ENCODE peak calls at places on chromosomes 5 and 9, in seven cellular contexts. One of them, this sample, is unnamed. For H3K79me1, the result is how much of the 10 kb centered on the place peaks cover.

GRCh38 chr9:114006155-114006550 is 71.9 kb downstream of the AMBP start:
- DNase-seq in neuronal stem cell: no peak
- DNase-seq in H9: peak
- DNase-seq in H1: no peak
- DNase-seq in mesendoderm: no peak
- DNase-seq in mesenchymal stem cell: no peak
- DNase-seq in trophoblast cell: no peak
- DNase-seq in this sample: no peak

GRCh38 chr9:31153250-31153840 is 1231.1 kb upstream of the ACO1 start:
- DNase-seq in neuronal stem cell: no peak
- DNase-seq in H9: no peak
- DNase-seq in H1: no peak
- DNase-seq in mesendoderm: no peak
- DNase-seq in mesenchymal stem cell: peak
- DNase-seq in trophoblast cell: no peak
- DNase-seq in this sample: no peak

GRCh38 chr9:99299214-99300102 is 77.4 kb downstream of the SEC61B start:
- DNase-seq in neuronal stem cell: no peak
- DNase-seq in H9: no peak
- DNase-seq in H1: no peak
- DNase-seq in mesendoderm: peak
- DNase-seq in mesenchymal stem cell: peak
- DNase-seq in trophoblast cell: peak
- DNase-seq in this sample: peak

GRCh38 chr5:6676702-6677101 is 36.5 kb upstream of the TENT4A start:
- DNase-seq in neuronal stem cell: no peak
- DNase-seq in H9: no peak
- DNase-seq in H1: no peak
- DNase-seq in mesendoderm: no peak
- DNase-seq in mesenchymal stem cell: peak
- DNase-seq in trophoblast cell: no peak
- DNase-seq in this sample: peak

GRCh38 chr5:158236511-158237335 is 377.8 kb upstream of the CLINT1 start:
- DNase-seq in neuronal stem cell: no peak
- DNase-seq in H9: no peak
- DNase-seq in H1: no peak
- DNase-seq in mesendoderm: no peak
- DNase-seq in mesenchymal stem cell: no peak
- DNase-seq in trophoblast cell: no peak
- DNase-seq in this sample: no peak

GRCh38 chr5:167985373-167985772 is 306.1 kb upstream of the WWC1 start:
- DNase-seq in neuronal stem cell: no peak
- DNase-seq in H9: no peak
- DNase-seq in H1: no peak
- DNase-seq in mesendoderm: no peak
- DNase-seq in mesenchymal stem cell: peak
- DNase-seq in trophoblast cell: no peak
- DNase-seq in this sample: no peak

GRCh38 chr9:71352837-71353236 is 231.4 kb upstream of the TRPM3 start:
- DNase-seq in neuronal stem cell: no peak
- DNase-seq in H9: no peak
- DNase-seq in H1: no peak
- DNase-seq in mesendoderm: no peak
- DNase-seq in mesenchymal stem cell: no peak
- DNase-seq in trophoblast cell: no peak
- DNase-seq in this sample: no peak

GRCh38 chr9:37917315-37917731 is 13.4 kb upstream of the SLC25A51 start:
- DNase-seq in neuronal stem cell: no peak
- DNase-seq in H9: no peak
- DNase-seq in H1: no peak
- DNase-seq in mesendoderm: no peak
- DNase-seq in mesenchymal stem cell: no peak
- DNase-seq in trophoblast cell: no peak
- DNase-seq in this sample: no peak

GRCh38 chr9:7879551-7880245 is 80.1 kb upstream of the DMAC1 start:
- DNase-seq in neuronal stem cell: peak
- DNase-seq in H9: peak
- DNase-seq in H1: peak
- DNase-seq in mesendoderm: peak
- DNase-seq in mesenchymal stem cell: no peak
- DNase-seq in trophoblast cell: no peak
- DNase-seq in this sample: no peak

GRCh38 chr5:180133971-180134508 is 62.5 kb upstream of the RNF130 start:
- DNase-seq in neuronal stem cell: no peak
- DNase-seq in H9: no peak
- DNase-seq in H1: no peak
- DNase-seq in mesendoderm: no peak
- DNase-seq in mesenchymal stem cell: no peak
- DNase-seq in trophoblast cell: no peak
- DNase-seq in this sample: no peak

GRCh38 chr9:73153793-73154227 is 2.1 kb downstream of the ANXA1 start:
- DNase-seq in neuronal stem cell: no peak
- DNase-seq in H9: no peak
- DNase-seq in H1: no peak
- DNase-seq in mesendoderm: peak
- DNase-seq in mesenchymal stem cell: peak
- DNase-seq in trophoblast cell: peak
- DNase-seq in this sample: peak

GRCh38 chr5:144333336-144333920 is 162.8 kb downstream of the KCTD16 start:
- DNase-seq in neuronal stem cell: no peak
- DNase-seq in H9: no peak
- DNase-seq in H1: no peak
- DNase-seq in mesendoderm: no peak
- DNase-seq in mesenchymal stem cell: no peak
- DNase-seq in trophoblast cell: no peak
- DNase-seq in this sample: peak

GRCh38 chr9:35446012-35446411 is 43.9 kb upstream of the RUSC2 start:
- DNase-seq in neuronal stem cell: no peak
- DNase-seq in H9: no peak
- DNase-seq in H1: no peak
- DNase-seq in mesendoderm: no peak
- DNase-seq in mesenchymal stem cell: no peak
- DNase-seq in trophoblast cell: no peak
- DNase-seq in this sample: no peak

GRCh38 chr5:3778000-3778570 is 182.5 kb downstream of the IRX1 start:
- DNase-seq in neuronal stem cell: no peak
- DNase-seq in H9: no peak
- DNase-seq in H1: no peak
- DNase-seq in mesendoderm: peak
- DNase-seq in mesenchymal stem cell: no peak
- DNase-seq in trophoblast cell: no peak
- DNase-seq in this sample: no peak

GRCh38 chr9:16329699-16330113 is 540.8 kb downstream of the BNC2 start:
- DNase-seq in neuronal stem cell: no peak
- DNase-seq in H9: no peak
- DNase-seq in H1: no peak
- DNase-seq in mesendoderm: no peak
- DNase-seq in mesenchymal stem cell: no peak
- DNase-seq in trophoblast cell: no peak
- DNase-seq in this sample: peak

GRCh38 chr9:83677596-83677995 is 30.2 kb downstream of the UBQLN1 start:
- DNase-seq in neuronal stem cell: no peak
- DNase-seq in H9: no peak
- DNase-seq in H1: no peak
- DNase-seq in mesendoderm: no peak
- DNase-seq in mesenchymal stem cell: no peak
- DNase-seq in trophoblast cell: no peak
- DNase-seq in this sample: no peak

GRCh38 chr9:86997158-86997557 is 49.9 kb upstream of the GAS1 start:
- DNase-seq in neuronal stem cell: no peak
- DNase-seq in H9: peak
- DNase-seq in H1: no peak
- DNase-seq in mesendoderm: no peak
- DNase-seq in mesenchymal stem cell: no peak
- DNase-seq in trophoblast cell: no peak
- DNase-seq in this sample: no peak

GRCh38 chr9:19649672-19650071 is 139.2 kb downstream of the SLC24A2 start:
- DNase-seq in neuronal stem cell: no peak
- DNase-seq in H9: no peak
- DNase-seq in H1: no peak
- DNase-seq in mesendoderm: no peak
- DNase-seq in mesenchymal stem cell: no peak
- DNase-seq in trophoblast cell: no peak
- DNase-seq in this sample: no peak

DNA sequence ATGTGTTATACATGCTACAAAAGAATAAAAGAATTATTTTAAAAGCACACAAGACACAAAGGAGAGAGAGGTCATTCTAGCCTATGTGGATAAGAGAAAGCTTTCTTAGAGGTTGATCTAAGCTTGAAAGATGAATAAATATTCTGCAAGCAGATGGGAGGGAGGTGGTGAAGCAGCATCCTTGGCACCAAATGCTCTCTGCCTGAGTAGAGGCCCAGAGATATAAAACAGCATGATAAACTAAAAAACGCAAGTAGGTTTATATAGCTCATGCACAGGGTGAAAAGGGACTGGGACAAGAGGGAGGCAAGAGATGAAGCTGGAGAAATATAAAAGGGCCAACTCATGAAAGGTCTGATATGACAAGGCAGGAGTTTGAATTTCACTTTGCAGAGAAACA is 283.2 kb upstream of the POU5F2 start:
- DNase-seq in neuronal stem cell: no peak
- DNase-seq in H9: no peak
- DNase-seq in H1: no peak
- DNase-seq in mesendoderm: no peak
- DNase-seq in mesenchymal stem cell: no peak
- DNase-seq in trophoblast cell: no peak
- DNase-seq in this sample: no peak
- H3K79me1 ChIP-seq in neuronal stem cell: under half
- H3K79me1 ChIP-seq in H9: under half
- H3K79me1 ChIP-seq in H1: under half
- H3K79me1 ChIP-seq in mesendoderm: under half
- H3K79me1 ChIP-seq in mesenchymal stem cell: under half
- H3K79me1 ChIP-seq in trophoblast cell: under half
- H3K79me1 ChIP-seq in this sample: under half

GRCh38 chr9:126317513-126317912 is 9.1 kb upstream of the MVB12B start:
- DNase-seq in neuronal stem cell: no peak
- DNase-seq in H9: no peak
- DNase-seq in H1: no peak
- DNase-seq in mesendoderm: no peak
- DNase-seq in mesenchymal stem cell: no peak
- DNase-seq in trophoblast cell: no peak
- DNase-seq in this sample: peak

GRCh38 chr9:126312584-126313551 is 13.8 kb upstream of the MVB12B start:
- DNase-seq in neuronal stem cell: no peak
- DNase-seq in H9: no peak
- DNase-seq in H1: no peak
- DNase-seq in mesendoderm: no peak
- DNase-seq in mesenchymal stem cell: no peak
- DNase-seq in trophoblast cell: no peak
- DNase-seq in this sample: no peak

GRCh38 chr9:126319651-126320050 is 7.0 kb upstream of the MVB12B start:
- DNase-seq in neuronal stem cell: no peak
- DNase-seq in H9: no peak
- DNase-seq in H1: no peak
- DNase-seq in mesendoderm: no peak
- DNase-seq in mesenchymal stem cell: no peak
- DNase-seq in trophoblast cell: no peak
- DNase-seq in this sample: no peak

GRCh38 chr9:126318858-126319257 is 7.8 kb upstream of the MVB12B start:
- DNase-seq in neuronal stem cell: no peak
- DNase-seq in H9: no peak
- DNase-seq in H1: no peak
- DNase-seq in mesendoderm: no peak
- DNase-seq in mesenchymal stem cell: no peak
- DNase-seq in trophoblast cell: no peak
- DNase-seq in this sample: no peak

GRCh38 chr9:126316085-126316655 is 10.5 kb upstream of the MVB12B start:
- DNase-seq in neuronal stem cell: no peak
- DNase-seq in H9: no peak
- DNase-seq in H1: no peak
- DNase-seq in mesendoderm: no peak
- DNase-seq in mesenchymal stem cell: no peak
- DNase-seq in trophoblast cell: no peak
- DNase-seq in this sample: no peak
- H3K79me1 ChIP-seq in neuronal stem cell: under half
- H3K79me1 ChIP-seq in H9: under half
- H3K79me1 ChIP-seq in H1: under half
- H3K79me1 ChIP-seq in mesendoderm: under half
- H3K79me1 ChIP-seq in mesenchymal stem cell: under half
- H3K79me1 ChIP-seq in trophoblast cell: under half
- H3K79me1 ChIP-seq in this sample: under half

GRCh38 chr5:153888781-153889180 is 149.9 kb downstream of the FAM114A2 start:
- DNase-seq in neuronal stem cell: no peak
- DNase-seq in H9: no peak
- DNase-seq in H1: no peak
- DNase-seq in mesendoderm: no peak
- DNase-seq in mesenchymal stem cell: no peak
- DNase-seq in trophoblast cell: no peak
- DNase-seq in this sample: no peak
- H3K79me1 ChIP-seq in neuronal stem cell: under half
- H3K79me1 ChIP-seq in H9: under half
- H3K79me1 ChIP-seq in H1: under half
- H3K79me1 ChIP-seq in mesendoderm: under half
- H3K79me1 ChIP-seq in mesenchymal stem cell: under half
- H3K79me1 ChIP-seq in trophoblast cell: under half
- H3K79me1 ChIP-seq in this sample: under half

GRCh38 chr9:105237246-105237645 is 7.2 kb upstream of the SLC44A1 start:
- DNase-seq in neuronal stem cell: no peak
- DNase-seq in H9: no peak
- DNase-seq in H1: no peak
- DNase-seq in mesendoderm: no peak
- DNase-seq in mesenchymal stem cell: no peak
- DNase-seq in trophoblast cell: no peak
- DNase-seq in this sample: no peak
- H3K79me1 ChIP-seq in neuronal stem cell: under half
- H3K79me1 ChIP-seq in H9: under half
- H3K79me1 ChIP-seq in H1: under half
- H3K79me1 ChIP-seq in mesendoderm: under half
- H3K79me1 ChIP-seq in mesenchymal stem cell: under half
- H3K79me1 ChIP-seq in trophoblast cell: under half
- H3K79me1 ChIP-seq in this sample: under half

GRCh38 chr9:82206490-82206889 is 217.9 kb downstream of the SPATA31D1 start:
- DNase-seq in neuronal stem cell: no peak
- DNase-seq in H9: no peak
- DNase-seq in H1: no peak
- DNase-seq in mesendoderm: peak
- DNase-seq in mesenchymal stem cell: no peak
- DNase-seq in trophoblast cell: no peak
- DNase-seq in this sample: no peak
- H3K79me1 ChIP-seq in neuronal stem cell: under half
- H3K79me1 ChIP-seq in H9: under half
- H3K79me1 ChIP-seq in H1: under half
- H3K79me1 ChIP-seq in mesendoderm: under half
- H3K79me1 ChIP-seq in mesenchymal stem cell: under half
- H3K79me1 ChIP-seq in trophoblast cell: under half
- H3K79me1 ChIP-seq in this sample: under half